ENCODE peak calls at places on chromosomes 16 and 17, in four cellular contexts. P is PC-3, L is HCT116, O is keratinocyte. G is an unnamed sample.

GRCh38 chr16:86353185-86353584 is 157.1 kb upstream of the FOXF1 start:
- DNase-seq in O (no peak), P (no peak), L (no peak), G (no peak)

GRCh38 chr16:30409125-30410060 is 2.0 kb downstream of the ZNF771 start:
- DNase-seq in O (no peak), L (peak), P (peak), G (peak)

GRCh38 chr16:83835972-83836566 is 28.3 kb downstream of the HSBP1 start:
- DNase-seq in P (peak), L (peak), O (no peak), G (no peak)

GRCh38 chr17:77827039-77827438 is 131.5 kb upstream of the TNRC6C start:
- DNase-seq in O (no peak), P (no peak), L (no peak), G (no peak)

GRCh38 chr16:15482068-15482747 is 47.8 kb downstream of the BMERB1 start:
- DNase-seq in O (peak), L (peak), P (peak), G (peak)

GRCh38 chr16:68823401-68823800 is 19.9 kb upstream of the TANGO6 start:
- DNase-seq in O (no peak), L (no peak), P (no peak), G (peak)

GRCh38 chr17:9878791-9879525 is 26.1 kb downstream of the RCVRN start:
- DNase-seq in P (no peak), O (no peak), L (no peak), G (no peak)

GRCh38 chr17:50904522-50905459 is 38.6 kb upstream of the TOB1 start:
- DNase-seq in O (no peak), P (peak), L (no peak), G (no peak)

GRCh38 chr16:740764-741505 is at the start of gene CIAO3:
- DNase-seq in O (no peak), L (peak), P (peak), G (peak)

GRCh38 chr16:54210437-54211081 is 76.0 kb downstream of the IRX3 start:
- DNase-seq in L (no peak), P (no peak), O (no peak), G (no peak)

GRCh38 chr16:11546522-11547485 is 39.9 kb downstream of the LITAF start:
- DNase-seq in L (no peak), P (peak), O (no peak), G (no peak)

GRCh38 chr16:4059969-4060368 is 56.3 kb downstream of the ADCY9 start:
- DNase-seq in P (no peak), L (no peak), O (no peak), G (no peak)

GRCh38 chr17:43849116-43849515 is 2.1 kb downstream of the CD300LG start:
- DNase-seq in L (no peak), O (no peak), P (no peak), G (no peak)

GRCh38 chr16:65888201-65888600 is 478.3 kb upstream of the CDH5 start:
- DNase-seq in O (no peak), L (no peak), P (peak), G (no peak)

GRCh38 chr16:73064227-73064995 is 16.5 kb upstream of the ZFHX3 start:
- DNase-seq in P (no peak), O (no peak), L (no peak), G (no peak)

GRCh38 chr16:69563605-69564580 is 1.9 kb upstream of the NFAT5 start:
- DNase-seq in O (no peak), P (peak), L (no peak), G (peak)

GRCh38 chr16:85711982-85712587 is 23.3 kb upstream of the GINS2 start:
- DNase-seq in L (no peak), O (no peak), P (no peak), G (no peak)

GRCh38 chr16:17070882-17071592 is 399.7 kb downstream of the XYLT1 start:
- DNase-seq in O (peak), P (no peak), L (no peak), G (no peak)

GRCh38 chr17:50256826-50257573 is 17.3 kb upstream of the TMEM92 start:
- DNase-seq in O (no peak), L (no peak), P (no peak), G (no peak)

GRCh38 chr16:81650982-81651562 is 128.0 kb upstream of the PLCG2 start:
- DNase-seq in L (no peak), O (no peak), P (no peak), G (no peak)

GRCh38 chr17:41837761-41838538 is at the start of gene KLHL10:
- DNase-seq in P (no peak), O (no peak), L (no peak), G (no peak)
- H3K9ac ChIP-seq in P (no peak), O (no peak), L (peak), G (no peak)

GRCh38 chr17:2025220-2025621 is at the start of gene RTN4RL1:
- DNase-seq in O (no peak), L (peak), P (peak), G (no peak)

GRCh38 chr17:2023692-2024571 is 1.2 kb downstream of the RTN4RL1 start:
- DNase-seq in P (peak), O (no peak), L (peak), G (peak)

GRCh38 chr17:2025622-2026309 is 632 bp upstream of the RTN4RL1 start:
- DNase-seq in L (no peak), O (no peak), P (peak), G (no peak)

GRCh38 chr17:2023256-2023655 is 1.9 kb downstream of the RTN4RL1 start:
- DNase-seq in O (no peak), L (no peak), P (no peak), G (no peak)

GRCh38 chr17:2024572-2025219 is 438 bp downstream of the RTN4RL1 start:
- DNase-seq in O (no peak), P (no peak), L (no peak), G (no peak)
- H3K9ac ChIP-seq in O (peak), P (peak), L (peak), G (peak)

DNA sequence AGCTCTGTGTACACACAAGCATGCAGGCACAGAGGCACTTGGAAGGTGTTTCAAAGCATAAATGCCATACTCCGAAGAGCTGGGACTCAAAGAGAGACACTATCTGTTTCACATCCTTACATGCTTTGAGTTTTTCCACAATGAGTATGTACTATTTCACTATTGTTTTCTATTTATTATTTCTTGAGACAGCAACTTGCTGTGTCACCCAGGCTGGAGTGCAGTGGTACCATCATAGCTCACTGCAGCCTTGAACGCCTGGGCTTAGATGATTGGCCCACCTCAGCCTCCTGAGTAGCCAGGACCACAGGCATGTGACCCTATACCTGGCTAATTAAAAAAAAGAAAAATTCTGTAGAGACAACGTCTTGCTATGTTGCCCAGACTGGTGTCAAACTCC is 31.6 kb downstream of the CYB5D2 start:
- DNase-seq in L (no peak), O (no peak), P (no peak), G (no peak)
- H3K9ac ChIP-seq in L (no peak), O (no peak), P (no peak), G (no peak)

GRCh38 chr17:56678249-56679144 is 85.0 kb downstream of the NOG start:
- DNase-seq in O (no peak), L (no peak), P (no peak), G (no peak)
- H3K9ac ChIP-seq in O (peak), L (no peak), P (no peak), G (no peak)

GRCh38 chr17:48553190-48553547 is 8.3 kb upstream of the HOXB2 start:
- DNase-seq in O (no peak), P (no peak), L (no peak), G (no peak)

GRCh38 chr17:48553837-48554236 is 8.9 kb upstream of the HOXB2 start:
- DNase-seq in P (no peak), L (no peak), O (no peak), G (no peak)

GRCh38 chr17:48555616-48556533 is 11.0 kb upstream of the HOXB2 start:
- DNase-seq in O (no peak), L (no peak), P (peak), G (no peak)

GRCh38 chr17:48555183-48555615 is 10.3 kb upstream of the HOXB2 start:
- DNase-seq in O (no peak), P (peak), L (no peak), G (no peak)

DNA sequence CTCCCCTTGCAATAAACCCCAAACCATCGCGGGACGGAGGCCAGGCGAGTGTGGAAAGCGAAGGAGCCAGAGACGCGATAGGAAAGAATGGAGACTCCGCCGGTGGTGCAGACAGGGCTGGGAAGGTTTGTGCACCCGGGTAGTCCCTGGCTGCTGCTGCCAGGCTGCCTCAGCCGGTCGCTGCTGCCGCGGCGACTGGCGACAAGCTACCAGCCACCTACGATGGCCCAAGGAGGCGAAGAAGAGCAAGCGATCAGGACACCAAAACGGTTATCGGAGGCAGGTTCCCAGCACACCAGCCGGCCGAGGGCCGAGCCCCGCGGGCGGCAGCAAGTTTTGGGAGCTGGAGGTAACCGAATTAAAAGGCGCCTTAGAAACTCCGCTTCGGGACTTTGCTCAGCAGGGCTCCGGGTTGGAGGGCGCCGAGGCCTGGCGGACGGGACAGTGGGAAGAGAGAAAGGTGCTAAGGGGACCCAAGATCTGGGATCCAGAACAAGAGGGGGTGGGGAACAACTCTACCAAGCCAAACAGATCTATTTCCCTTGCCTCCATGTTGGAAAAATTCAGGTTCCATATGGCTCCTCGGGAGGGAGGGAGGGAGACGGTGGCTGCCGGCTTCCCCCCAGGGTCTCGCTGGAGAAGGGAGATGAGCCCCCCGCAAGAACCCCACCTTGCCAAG is 9.6 kb upstream of the HOXB2 start:
- DNase-seq in O (no peak), L (no peak), P (no peak), G (no peak)
- H3K9ac ChIP-seq in O (peak), L (no peak), P (peak), G (peak)

GRCh38 chr17:39167492-39167891 is 1.5 kb upstream of the ARL5C start:
- DNase-seq in O (no peak), L (no peak), P (no peak), G (no peak)
- H3K9ac ChIP-seq in O (no peak), L (no peak), P (no peak), G (peak)

GRCh38 chr17:40560592-40561293 is 4.5 kb downstream of the CCR7 start:
- DNase-seq in P (no peak), O (no peak), L (no peak), G (no peak)
- H3K9ac ChIP-seq in P (peak), O (peak), L (peak), G (no peak)